ENCODE peak calls at places on chromosome 17, in nine cellular contexts. H, X, M, D, N, A, I, C and E are unnamed samples.

GRCh38 chr17:55351027-55351625 is 70.5 kb downstream of the MMD start:
- DNase-seq in H (no peak), X (no peak), M (no peak), D (no peak), N (no peak), A (no peak), I (no peak), C (no peak), E (no peak)

GRCh38 chr17:29241015-29241963 is 5.4 kb upstream of the CRYBA1 start:
- DNase-seq in H (peak; percentile 97), X (peak; percentile 96), M (peak; percentile 93), D (no peak), N (peak; percentile 95), A (no peak), I (peak; percentile 86), C (no peak), E (peak; percentile 93)

GRCh38 chr17:70050192-70050591 is 24.8 kb upstream of the KCNJ16 start:
- DNase-seq in H (peak; percentile 78), X (no peak), M (no peak), D (no peak), N (no peak), A (no peak), I (no peak), C (no peak), E (no peak)

GRCh38 chr17:2101448-2102257 is 46.8 kb downstream of the HIC1 start:
- DNase-seq in H (no peak), X (no peak), M (no peak), D (peak; percentile 88), N (no peak), A (peak; percentile 91), I (no peak), C (no peak), E (peak; percentile 91)

GRCh38 chr17:3993493-3994220 is 29.4 kb upstream of the ATP2A3 start:
- DNase-seq in H (no peak), X (no peak), M (no peak), D (no peak), N (peak; percentile 31), A (no peak), I (no peak), C (no peak), E (no peak)

GRCh38 chr17:9456265-9456664 is 119.4 kb downstream of the STX8 start:
- DNase-seq in H (no peak), X (no peak), M (no peak), D (no peak), N (no peak), A (no peak), I (no peak), C (no peak), E (no peak)

GRCh38 chr17:58312021-58312630 is 16.5 kb downstream of the TSPOAP1 start:
- DNase-seq in H (no peak), X (no peak), M (no peak), D (peak; percentile 48), N (peak; percentile 58), A (peak; percentile 13), I (no peak), C (no peak), E (no peak)

GRCh38 chr17:35491417-35491816 is 42.9 kb upstream of the SLFN13 start:
- DNase-seq in H (no peak), X (no peak), M (no peak), D (no peak), N (peak; percentile 68), A (no peak), I (no peak), C (no peak), E (no peak)

GRCh38 chr17:77796201-77796860 is 162.2 kb upstream of the TNRC6C start:
- DNase-seq in H (peak; percentile 35), X (no peak), M (no peak), D (peak; percentile 18), N (peak; percentile 93), A (no peak), I (no peak), C (no peak), E (no peak)

GRCh38 chr17:2909853-2910234 is 113.6 kb downstream of the RAP1GAP2 start:
- DNase-seq in H (no peak), X (no peak), M (no peak), D (no peak), N (peak; percentile 50), A (no peak), I (no peak), C (no peak), E (no peak)

GRCh38 chr17:27577884-27578717 is 52.9 kb upstream of the LGALS9 start:
- DNase-seq in H (peak; percentile 78), X (peak; percentile 70), M (no peak), D (no peak), N (peak; percentile 85), A (no peak), I (no peak), C (peak; percentile 56), E (no peak)

GRCh38 chr17:40791808-40792436 is 7.8 kb downstream of the KRT28 start:
- DNase-seq in H (peak; percentile 53), X (peak; percentile 65), M (peak; percentile 18), D (no peak), N (no peak), A (no peak), I (peak; percentile 11), C (no peak), E (no peak)

GRCh38 chr17:20063665-20064648 is 54.8 kb downstream of the SPECC1 start:
- DNase-seq in H (peak; percentile 95), X (peak; percentile 93), M (peak; percentile 92), D (peak; percentile 54), N (peak; percentile 83), A (peak; percentile 48), I (peak; percentile 77), C (peak; percentile 69), E (peak; percentile 79)

GRCh38 chr17:7014995-7015586 is 2.7 kb downstream of the RNASEK start:
- DNase-seq in H (peak; percentile 59), X (peak; percentile 50), M (no peak), D (no peak), N (peak; percentile 93), A (no peak), I (no peak), C (no peak), E (no peak)

GRCh38 chr17:76957600-76958464 is 89.6 kb downstream of the MGAT5B start:
- DNase-seq in H (peak; percentile 9), X (no peak), M (peak; percentile 14), D (no peak), N (peak; percentile 89), A (no peak), I (no peak), C (no peak), E (no peak)

GRCh38 chr17:71970312-71970711 is 150.5 kb upstream of the SOX9 start:
- DNase-seq in H (no peak), X (no peak), M (peak; percentile 18), D (no peak), N (no peak), A (no peak), I (no peak), C (no peak), E (peak; percentile 49)

GRCh38 chr17:48915459-48916282 is 7.5 kb downstream of the UBE2Z start:
- DNase-seq in H (peak; percentile 84), X (peak; percentile 87), M (peak; percentile 66), D (no peak), N (peak; percentile 88), A (peak; percentile 31), I (peak; percentile 55), C (no peak), E (peak; percentile 81)

GRCh38 chr17:75783803-75784472 is 668 bp upstream of the UNK start:
- DNase-seq in H (no peak), X (no peak), M (no peak), D (no peak), N (peak; percentile 73), A (peak; percentile 60), I (no peak), C (no peak), E (no peak)

GRCh38 chr17:42673885-42674754 is 2.7 kb downstream of the PLEKHH3 start:
- DNase-seq in H (peak; percentile 56), X (peak; percentile 77), M (peak; percentile 38), D (no peak), N (peak; percentile 100), A (peak; percentile 45), I (no peak), C (no peak), E (no peak)

GRCh38 chr17:42670199-42670924 is 6.4 kb downstream of the PLEKHH3 start:
- DNase-seq in H (no peak), X (no peak), M (no peak), D (no peak), N (peak; percentile 82), A (no peak), I (no peak), C (no peak), E (no peak)

GRCh38 chr17:42673266-42673884 is 3.4 kb downstream of the PLEKHH3 start:
- DNase-seq in H (no peak), X (no peak), M (no peak), D (no peak), N (no peak), A (no peak), I (no peak), C (no peak), E (no peak)

GRCh38 chr17:42670925-42671657 is 5.7 kb downstream of the PLEKHH3 start:
- DNase-seq in H (no peak), X (no peak), M (no peak), D (no peak), N (peak; percentile 91), A (no peak), I (no peak), C (no peak), E (no peak)

GRCh38 chr17:42672038-42672437 is 4.8 kb downstream of the PLEKHH3 start:
- DNase-seq in H (no peak), X (no peak), M (no peak), D (no peak), N (peak; percentile 83), A (no peak), I (no peak), C (no peak), E (no peak)
- TF ChIP-seq CTCF in H (no peak), X (no peak), M (no peak), D (no peak), N (no peak), A (no peak), I (no peak), C (no peak), E (no peak)

GRCh38 chr17:39152134-39152884 is 872 bp upstream of the PLXDC1 start:
- DNase-seq in H (no peak), X (no peak), M (no peak), D (no peak), N (peak; percentile 43), A (no peak), I (no peak), C (no peak), E (no peak)
- H3K4me3 ChIP-seq in H (peak overlapping the region; percentile 94), X (peak overlapping the region; percentile 95), M (peak overlapping the region; percentile 91), D (peak overlapping the region; percentile 62), N (peak overlapping the region; percentile 76), A (peak overlapping the region; percentile 58), I (peak overlapping the region; percentile 94), C (peak overlapping the region; percentile 85), E (peak overlapping the region; percentile 75)

GRCh38 chr17:59743842-59744241 is 36.4 kb downstream of the VMP1 start:
- DNase-seq in H (no peak), X (no peak), M (no peak), D (no peak), N (no peak), A (no peak), I (no peak), C (no peak), E (no peak)
- TF ChIP-seq CTCF in H (no peak), X (no peak), M (no peak), D (no peak), N (no peak), A (no peak), I (no peak), C (no peak), E (no peak)

DNA sequence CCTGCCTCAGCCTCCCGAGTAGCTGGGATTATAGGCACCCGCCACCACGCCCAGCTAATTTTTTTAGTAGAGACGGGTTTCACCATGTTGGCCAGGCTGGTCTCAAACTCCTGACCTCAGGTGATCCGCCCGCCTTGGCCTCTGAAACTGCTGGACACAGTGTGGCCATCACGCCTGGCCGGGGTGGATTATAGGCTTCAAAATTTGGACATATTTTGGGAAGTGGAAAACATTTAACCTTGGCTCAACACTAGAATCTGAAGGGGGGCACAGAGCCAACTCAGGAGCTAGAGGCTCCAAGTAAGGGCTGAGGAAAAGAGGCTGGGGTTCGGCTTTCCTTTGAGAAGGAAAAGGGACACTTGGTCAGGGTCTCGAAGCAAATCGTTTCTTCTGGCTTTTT is 2.2 kb upstream of the CDK5R1 start:
- DNase-seq in H (no peak), X (no peak), M (no peak), D (peak; percentile 13), N (peak; percentile 26), A (no peak), I (no peak), C (no peak), E (no peak)
- H3K4me3 ChIP-seq in H (no peak overlapping the region), X (no peak overlapping the region), M (no peak overlapping the region), D (no peak overlapping the region), N (no peak overlapping the region), A (no peak overlapping the region), I (no peak overlapping the region), C (no peak overlapping the region), E (no peak overlapping the region)